ENCODE peak calls at places on chromosomes 16 and 17, in four cellular contexts. One of them, this sample, is unnamed.
A peak's percentile ranks its signal among the peaks of the same experiment; 100 is the strongest.

GRCh38 chr17:4175921-4176802 is 33.2 kb downstream of the CYB5D2 start:
- DNase-seq in GM23248: no peak
- DNase-seq in NCI-H146: no peak
- DNase-seq in Panc1: no peak
- DNase-seq in this sample: no peak

GRCh38 chr17:13230908-13231307 is 213.1 kb upstream of the ELAC2 start:
- DNase-seq in GM23248: no peak
- DNase-seq in NCI-H146: no peak
- DNase-seq in Panc1: no peak
- DNase-seq in this sample: no peak

GRCh38 chr16:7679899-7680298 is 347.3 kb downstream of the RBFOX1 start:
- DNase-seq in GM23248: no peak
- DNase-seq in NCI-H146: no peak
- DNase-seq in Panc1: no peak
- DNase-seq in this sample: no peak

GRCh38 chr16:7456221-7456620 is 123.6 kb downstream of the RBFOX1 start:
- DNase-seq in GM23248: no peak
- DNase-seq in NCI-H146: peak; percentile 63
- DNase-seq in Panc1: no peak
- DNase-seq in this sample: no peak

GRCh38 chr17:3683054-3683511 is 12.9 kb downstream of the P2RX5 start:
- DNase-seq in GM23248: peak; percentile 56
- DNase-seq in NCI-H146: peak; percentile 28
- DNase-seq in Panc1: peak; percentile 60
- DNase-seq in this sample: no peak

GRCh38 chr17:37310940-37311339 is 64.8 kb upstream of the C17orf78 start:
- DNase-seq in GM23248: peak; percentile 20
- DNase-seq in NCI-H146: no peak
- DNase-seq in Panc1: no peak
- DNase-seq in this sample: no peak

GRCh38 chr17:48575066-48575582 is 3.0 kb downstream of the HOXB4 start:
- DNase-seq in GM23248: no peak
- DNase-seq in NCI-H146: no peak
- DNase-seq in Panc1: no peak
- DNase-seq in this sample: no peak

GRCh38 chr17:29625037-29625750 is 2.5 kb upstream of the CORO6 start:
- DNase-seq in GM23248: peak; percentile 91
- DNase-seq in NCI-H146: no peak
- DNase-seq in Panc1: no peak
- DNase-seq in this sample: no peak

GRCh38 chr17:4540224-4541040 is 14.8 kb downstream of the MYBBP1A start:
- DNase-seq in GM23248: no peak
- DNase-seq in NCI-H146: no peak
- DNase-seq in Panc1: no peak
- DNase-seq in this sample: no peak

GRCh38 chr16:68992521-68992920 is 112.9 kb upstream of the HAS3 start:
- DNase-seq in GM23248: peak; percentile 73
- DNase-seq in NCI-H146: no peak
- DNase-seq in Panc1: no peak
- DNase-seq in this sample: no peak

GRCh38 chr17:33210240-33210639 is 82.9 kb downstream of the ASIC2 start:
- DNase-seq in GM23248: no peak
- DNase-seq in NCI-H146: no peak
- DNase-seq in Panc1: no peak
- DNase-seq in this sample: no peak

GRCh38 chr16:13453325-13453724 is 466.6 kb upstream of the ERCC4 start:
- DNase-seq in GM23248: peak; percentile 1
- DNase-seq in NCI-H146: peak; percentile 7
- DNase-seq in Panc1: no peak
- DNase-seq in this sample: peak; percentile 87

GRCh38 chr16:66872927-66873684 is 7.2 kb upstream of the PDP2 start:
- DNase-seq in GM23248: peak; percentile 100
- DNase-seq in NCI-H146: peak; percentile 83
- DNase-seq in Panc1: peak; percentile 86
- DNase-seq in this sample: peak; percentile 71

GRCh38 chr17:73338050-73338491 is 26.3 kb upstream of the CDC42EP4 start:
- DNase-seq in GM23248: peak; percentile 76
- DNase-seq in NCI-H146: no peak
- DNase-seq in Panc1: no peak
- DNase-seq in this sample: no peak

GRCh38 chr16:57938936-57939871 is 31.7 kb downstream of the CNGB1 start:
- DNase-seq in GM23248: peak; percentile 87
- DNase-seq in NCI-H146: no peak
- DNase-seq in Panc1: no peak
- DNase-seq in this sample: no peak

GRCh38 chr17:73156166-73156840 is 8.5 kb upstream of the SSTR2 start:
- DNase-seq in GM23248: peak; percentile 85
- DNase-seq in NCI-H146: peak; percentile 78
- DNase-seq in Panc1: peak; percentile 17
- DNase-seq in this sample: peak; percentile 87

GRCh38 chr16:54466233-54466632 is 179.6 kb upstream of the IRX3 start:
- DNase-seq in GM23248: no peak
- DNase-seq in NCI-H146: peak; percentile 77
- DNase-seq in Panc1: no peak
- DNase-seq in this sample: peak; percentile 43

GRCh38 chr17:68972119-68972704 is 17.0 kb upstream of the ABCA8 start:
- DNase-seq in GM23248: peak; percentile 68
- DNase-seq in NCI-H146: no peak
- DNase-seq in Panc1: no peak
- DNase-seq in this sample: peak; percentile 7

GRCh38 chr16:19718624-19718965 is 524 bp downstream of the IQCK start:
- DNase-seq in GM23248: peak; percentile 52
- DNase-seq in NCI-H146: peak; percentile 59
- DNase-seq in Panc1: no peak
- DNase-seq in this sample: peak; percentile 13

GRCh38 chr17:47847341-47848197 is 3.4 kb downstream of the SP6 start:
- DNase-seq in GM23248: peak; percentile 51
- DNase-seq in NCI-H146: no peak
- DNase-seq in Panc1: no peak
- DNase-seq in this sample: no peak